ENCODE peak calls at places on chromosomes 13 and 19, in five cellular contexts. One of them, this sample, is unnamed.

GRCh38 chr13:89571676-89572075 is 1775.8 kb upstream of the MIR17HG start:
- DNase-seq in H9: no peak
- DNase-seq in neuronal stem cell: no peak
- DNase-seq in mesenchymal stem cell: no peak
- DNase-seq in H1: no peak
- DNase-seq in this sample: no peak

GRCh38 chr13:38641164-38641948 is 45.5 kb upstream of the FREM2 start:
- DNase-seq in H9: no peak
- DNase-seq in neuronal stem cell: no peak
- DNase-seq in mesenchymal stem cell: no peak
- DNase-seq in H1: no peak
- DNase-seq in this sample: peak

GRCh38 chr19:18388328-18389094 is 2.6 kb downstream of the GDF15 start:
- DNase-seq in H9: peak
- DNase-seq in neuronal stem cell: peak
- DNase-seq in mesenchymal stem cell: peak
- DNase-seq in H1: peak
- DNase-seq in this sample: peak

GRCh38 chr13:104315606-104316005 is 1249.4 kb upstream of the SLC10A2 start:
- DNase-seq in H9: no peak
- DNase-seq in neuronal stem cell: no peak
- DNase-seq in mesenchymal stem cell: peak
- DNase-seq in H1: no peak
- DNase-seq in this sample: peak

GRCh38 chr19:52659013-52659412 is 20.9 kb upstream of the ZNF83 start:
- DNase-seq in H9: peak
- DNase-seq in neuronal stem cell: no peak
- DNase-seq in mesenchymal stem cell: no peak
- DNase-seq in H1: peak
- DNase-seq in this sample: no peak

GRCh38 chr13:106284358-106284757 is 251.1 kb downstream of the EFNB2 start:
- DNase-seq in H9: no peak
- DNase-seq in neuronal stem cell: no peak
- DNase-seq in mesenchymal stem cell: peak
- DNase-seq in H1: no peak
- DNase-seq in this sample: peak

GRCh38 chr13:107192289-107192688 is 624.4 kb upstream of the ARGLU1 start:
- DNase-seq in H9: no peak
- DNase-seq in neuronal stem cell: no peak
- DNase-seq in mesenchymal stem cell: peak
- DNase-seq in H1: no peak
- DNase-seq in this sample: no peak

GRCh38 chr13:46687810-46688209 is 109.2 kb downstream of the ESD start:
- DNase-seq in H9: peak
- DNase-seq in neuronal stem cell: no peak
- DNase-seq in mesenchymal stem cell: peak
- DNase-seq in H1: no peak
- DNase-seq in this sample: peak

GRCh38 chr13:24142886-24143285 is 17.6 kb upstream of the SPATA13 start:
- DNase-seq in H9: no peak
- DNase-seq in neuronal stem cell: no peak
- DNase-seq in mesenchymal stem cell: no peak
- DNase-seq in H1: no peak
- DNase-seq in this sample: no peak

GRCh38 chr19:45607071-45608029 is 5.3 kb upstream of the GPR4 start:
- DNase-seq in H9: peak
- DNase-seq in neuronal stem cell: peak
- DNase-seq in mesenchymal stem cell: peak
- DNase-seq in H1: peak
- DNase-seq in this sample: peak

GRCh38 chr13:114102521-114103288 is 29.7 kb downstream of the RASA3 start:
- DNase-seq in H9: no peak
- DNase-seq in neuronal stem cell: no peak
- DNase-seq in mesenchymal stem cell: no peak
- DNase-seq in H1: no peak
- DNase-seq in this sample: no peak

GRCh38 chr13:61413572-61413971 is 2.1 kb downstream of the PCDH20 start:
- DNase-seq in H9: peak
- DNase-seq in neuronal stem cell: peak
- DNase-seq in mesenchymal stem cell: no peak
- DNase-seq in H1: peak
- DNase-seq in this sample: no peak

GRCh38 chr19:30272554-30272953 is 99.6 kb upstream of the ZNF536 start:
- DNase-seq in H9: no peak
- DNase-seq in neuronal stem cell: no peak
- DNase-seq in mesenchymal stem cell: no peak
- DNase-seq in H1: no peak
- DNase-seq in this sample: no peak

GRCh38 chr19:21677696-21678418 is 89.5 kb downstream of the ZNF100 start:
- DNase-seq in H9: no peak
- DNase-seq in neuronal stem cell: no peak
- DNase-seq in mesenchymal stem cell: no peak
- DNase-seq in H1: no peak
- DNase-seq in this sample: no peak

GRCh38 chr19:5828661-5829566 is 10.6 kb downstream of the FUT6 start:
- DNase-seq in H9: peak
- DNase-seq in neuronal stem cell: peak
- DNase-seq in mesenchymal stem cell: peak
- DNase-seq in H1: peak
- DNase-seq in this sample: no peak

GRCh38 chr13:102138635-102139225 is 263.1 kb downstream of the FGF14 start:
- DNase-seq in H9: no peak
- DNase-seq in neuronal stem cell: no peak
- DNase-seq in mesenchymal stem cell: peak
- DNase-seq in H1: no peak
- DNase-seq in this sample: no peak

GRCh38 chr19:31402931-31403330 is 53.7 kb upstream of the TSHZ3 start:
- DNase-seq in H9: no peak
- DNase-seq in neuronal stem cell: no peak
- DNase-seq in mesenchymal stem cell: no peak
- DNase-seq in H1: no peak
- DNase-seq in this sample: no peak

GRCh38 chr13:59522652-59523051 is 641.1 kb downstream of the DIAPH3 start:
- DNase-seq in H9: no peak
- DNase-seq in neuronal stem cell: no peak
- DNase-seq in mesenchymal stem cell: no peak
- DNase-seq in H1: no peak
- DNase-seq in this sample: no peak

GRCh38 chr13:20119960-20120359 is 40.9 kb downstream of the GJA3 start:
- DNase-seq in H9: no peak
- DNase-seq in neuronal stem cell: no peak
- DNase-seq in mesenchymal stem cell: no peak
- DNase-seq in H1: no peak
- DNase-seq in this sample: no peak

GRCh38 chr19:5814847-5815246 is 10.0 kb downstream of the NRTN start:
- DNase-seq in H9: no peak
- DNase-seq in neuronal stem cell: no peak
- DNase-seq in mesenchymal stem cell: no peak
- DNase-seq in H1: no peak
- DNase-seq in this sample: no peak

GRCh38 chr13:99280166-99280565 is 22.0 kb upstream of the GPR18 start:
- DNase-seq in H9: no peak
- DNase-seq in neuronal stem cell: no peak
- DNase-seq in mesenchymal stem cell: peak
- DNase-seq in H1: no peak
- DNase-seq in this sample: no peak

GRCh38 chr13:48446454-48446853 is 33.5 kb upstream of the LPAR6 start:
- DNase-seq in H9: no peak
- DNase-seq in neuronal stem cell: no peak
- DNase-seq in mesenchymal stem cell: peak
- DNase-seq in H1: no peak
- DNase-seq in this sample: peak
- H2BK12ac ChIP-seq in H9: no peak
- H2BK12ac ChIP-seq in neuronal stem cell: no peak
- H2BK12ac ChIP-seq in mesenchymal stem cell: no peak
- H2BK12ac ChIP-seq in H1: no peak
- H2BK12ac ChIP-seq in this sample: no peak

DNA sequence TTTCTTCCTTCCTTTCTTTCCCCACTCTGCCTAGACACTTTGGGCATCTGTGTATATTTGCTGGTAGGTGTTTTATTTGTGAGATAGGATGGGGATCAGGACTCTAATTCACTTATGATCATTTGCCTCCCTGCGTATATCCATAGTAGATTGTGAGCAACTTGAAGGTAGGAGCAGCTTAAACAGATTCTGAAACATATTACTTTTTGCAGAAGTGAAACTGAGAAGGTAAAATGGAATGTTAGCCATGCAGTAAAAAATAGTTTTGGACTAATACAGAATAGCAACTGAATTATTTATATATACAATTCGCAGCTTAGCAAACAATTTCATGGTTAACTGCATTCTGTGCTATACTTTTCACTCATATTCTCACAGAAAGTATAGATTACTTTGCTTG is 38.7 kb downstream of the RNF6 start:
- DNase-seq in H9: no peak
- DNase-seq in neuronal stem cell: no peak
- DNase-seq in mesenchymal stem cell: no peak
- DNase-seq in H1: no peak
- DNase-seq in this sample: no peak
- H2AFZ ChIP-seq in H9: no peak
- H2AFZ ChIP-seq in neuronal stem cell: no peak
- H2AFZ ChIP-seq in mesenchymal stem cell: no peak
- H2AFZ ChIP-seq in H1: no peak
- H2AFZ ChIP-seq in this sample: no peak

DNA sequence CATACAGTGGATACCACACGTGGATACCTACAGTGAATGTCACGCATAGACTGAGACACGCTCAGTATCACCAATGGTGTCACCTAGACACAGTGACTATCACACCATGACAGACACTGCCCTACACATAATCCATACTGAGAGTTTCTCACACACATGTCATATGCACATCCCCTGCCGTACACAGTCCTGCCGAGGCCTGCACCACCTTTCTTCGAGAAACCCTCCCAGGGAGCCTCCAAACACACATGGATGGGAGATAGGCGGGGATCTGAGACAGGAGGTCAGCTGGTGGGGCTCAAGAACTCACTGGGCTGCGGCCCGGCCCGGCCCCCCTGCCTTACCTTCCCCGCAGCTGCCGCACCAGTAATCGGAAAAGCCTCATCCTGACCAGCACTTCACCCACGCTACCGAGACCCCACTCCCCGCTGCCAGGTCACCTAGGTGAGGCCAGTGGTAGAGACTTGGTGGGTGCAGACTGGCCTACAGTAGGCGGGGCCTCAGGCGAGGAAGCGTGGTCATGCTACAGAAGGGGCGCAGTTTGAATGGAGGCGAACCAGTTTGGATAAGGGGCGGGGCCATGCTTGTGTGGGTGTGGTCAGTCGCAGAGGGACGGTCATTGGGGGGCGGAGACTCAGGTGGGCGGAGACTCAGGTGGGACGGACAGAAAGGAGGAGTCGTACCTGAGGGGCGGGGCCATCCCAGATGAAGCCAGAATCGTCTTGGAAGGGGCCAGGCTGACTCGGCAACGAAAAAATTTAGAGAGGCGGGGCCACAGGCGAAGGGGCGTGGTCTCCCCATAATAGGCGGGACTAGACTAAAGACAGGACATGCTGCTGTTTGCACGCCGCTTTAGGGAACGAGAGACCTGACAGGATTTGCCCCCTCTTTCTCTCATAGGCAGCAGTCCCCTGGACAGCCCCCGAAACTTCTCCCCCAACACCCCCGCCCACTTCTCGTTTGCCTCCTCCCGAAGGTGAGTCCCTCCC is 2.1 kb downstream of the MAST1 start:
- DNase-seq in H9: peak
- DNase-seq in neuronal stem cell: peak
- DNase-seq in mesenchymal stem cell: peak
- DNase-seq in H1: peak
- DNase-seq in this sample: peak
- H3K4ac ChIP-seq in H9: no peak
- H3K4ac ChIP-seq in neuronal stem cell: no peak
- H3K4ac ChIP-seq in mesenchymal stem cell: no peak
- H3K4ac ChIP-seq in H1: no peak
- H3K4ac ChIP-seq in this sample: no peak

GRCh38 chr19:38084196-38084595 is 139.8 kb downstream of the DPF1 start:
- DNase-seq in H9: no peak
- DNase-seq in neuronal stem cell: no peak
- DNase-seq in mesenchymal stem cell: no peak
- DNase-seq in H1: no peak
- DNase-seq in this sample: peak
- H2BK12ac ChIP-seq in H9: no peak
- H2BK12ac ChIP-seq in neuronal stem cell: no peak
- H2BK12ac ChIP-seq in mesenchymal stem cell: no peak
- H2BK12ac ChIP-seq in H1: no peak
- H2BK12ac ChIP-seq in this sample: no peak

GRCh38 chr19:41641879-41642485 is 15.1 kb upstream of the CEACAM4 start:
- DNase-seq in H9: peak
- DNase-seq in neuronal stem cell: peak
- DNase-seq in mesenchymal stem cell: peak
- DNase-seq in H1: peak
- DNase-seq in this sample: peak
- H2AFZ ChIP-seq in H9: no peak
- H2AFZ ChIP-seq in neuronal stem cell: no peak
- H2AFZ ChIP-seq in mesenchymal stem cell: no peak
- H2AFZ ChIP-seq in H1: no peak
- H2AFZ ChIP-seq in this sample: no peak

GRCh38 chr13:98214707-98215106 is 37.6 kb upstream of the RNF113B start:
- DNase-seq in H9: no peak
- DNase-seq in neuronal stem cell: no peak
- DNase-seq in mesenchymal stem cell: no peak
- DNase-seq in H1: no peak
- DNase-seq in this sample: peak

GRCh38 chr13:98215508-98215907 is 38.4 kb upstream of the RNF113B start:
- DNase-seq in H9: no peak
- DNase-seq in neuronal stem cell: no peak
- DNase-seq in mesenchymal stem cell: no peak
- DNase-seq in H1: no peak
- DNase-seq in this sample: no peak

GRCh38 chr13:98216711-98217110 is 39.6 kb upstream of the RNF113B start:
- DNase-seq in H9: no peak
- DNase-seq in neuronal stem cell: no peak
- DNase-seq in mesenchymal stem cell: peak
- DNase-seq in H1: no peak
- DNase-seq in this sample: no peak

GRCh38 chr13:98216135-98216565 is 39.1 kb upstream of the RNF113B start:
- DNase-seq in H9: no peak
- DNase-seq in neuronal stem cell: no peak
- DNase-seq in mesenchymal stem cell: peak
- DNase-seq in H1: no peak
- DNase-seq in this sample: no peak

GRCh38 chr13:98214008-98214643 is 37.1 kb upstream of the RNF113B start:
- DNase-seq in H9: no peak
- DNase-seq in neuronal stem cell: no peak
- DNase-seq in mesenchymal stem cell: peak
- DNase-seq in H1: no peak
- DNase-seq in this sample: no peak
- H3K4ac ChIP-seq in H9: no peak
- H3K4ac ChIP-seq in neuronal stem cell: no peak
- H3K4ac ChIP-seq in mesenchymal stem cell: peak
- H3K4ac ChIP-seq in H1: no peak
- H3K4ac ChIP-seq in this sample: no peak

GRCh38 chr13:42706286-42706685 is 75.1 kb upstream of the FAM216B start:
- DNase-seq in H9: no peak
- DNase-seq in neuronal stem cell: no peak
- DNase-seq in mesenchymal stem cell: no peak
- DNase-seq in H1: no peak
- DNase-seq in this sample: no peak
- H2BK12ac ChIP-seq in H9: no peak
- H2BK12ac ChIP-seq in neuronal stem cell: no peak
- H2BK12ac ChIP-seq in mesenchymal stem cell: no peak
- H2BK12ac ChIP-seq in H1: no peak
- H2BK12ac ChIP-seq in this sample: no peak